ENCODE peak calls at places on chromosomes 12 and 14, in five cellular contexts. P is cardiac muscle cell; Q is tibial artery; R is stimulated activated naive B cell treated with anti-CD40 and anti-IgM and Interleukin-4, amounts not matched to agents 10 μg/mL and 1 μg/mL and 100 μg/mL, for 72 hours; V is AG08395. M is an unnamed sample.
A peak's percentile ranks its signal among the peaks of the same experiment; 100 is the strongest.

GRCh38 chr14:45096218-45096617 is 12.3 kb downstream of the PRPF39 start:
- DNase-seq in R (no peak), P (no peak), Q (no peak), V (no peak), M (no peak)

GRCh38 chr14:90373887-90374286 is 22.9 kb upstream of the CALM1 start:
- DNase-seq in R (no peak), V (no peak), P (no peak), Q (no peak), M (no peak)

GRCh38 chr12:11661491-11662085 is 12.1 kb downstream of the ETV6 start:
- DNase-seq in P (peak; percentile 38), R (no peak), V (peak; percentile 58), Q (no peak), M (no peak)

GRCh38 chr14:52834440-52834842 is 43.0 kb upstream of the GNPNAT1 start:
- DNase-seq in V (peak; percentile 33), Q (no peak), P (peak; percentile 75), R (no peak), M (no peak)

GRCh38 chr12:122884091-122884826 is 11.7 kb downstream of the VPS37B start:
- DNase-seq in V (no peak), Q (no peak), P (no peak), R (no peak), M (no peak)

GRCh38 chr12:118958520-118958919 is 22.8 kb upstream of the SRRM4 start:
- DNase-seq in P (no peak), R (no peak), V (no peak), Q (no peak), M (no peak)

GRCh38 chr12:47807338-47807737 is 12.4 kb downstream of the HDAC7 start:
- DNase-seq in V (no peak), P (no peak), Q (no peak), R (no peak), M (no peak)

GRCh38 chr14:88352299-88353097 is 29.4 kb upstream of the KCNK10 start:
- DNase-seq in R (no peak), P (peak; percentile 60), V (no peak), Q (no peak), M (no peak)

GRCh38 chr12:109084425-109084824 is 8.8 kb downstream of the ALKBH2 start:
- DNase-seq in V (no peak), P (no peak), R (no peak), Q (no peak), M (no peak)

GRCh38 chr14:59897757-59898383 is 22.1 kb upstream of the LRRC9 start:
- DNase-seq in Q (peak; percentile 45), V (no peak), R (no peak), P (peak; percentile 47), M (no peak)

GRCh38 chr12:69068431-69068830 is 135.5 kb upstream of the CPM start:
- DNase-seq in R (no peak), V (peak; percentile 17), Q (no peak), P (peak; percentile 13), M (no peak)

GRCh38 chr12:12301122-12301521 is 34.3 kb upstream of the LRP6 start:
- DNase-seq in R (no peak), Q (no peak), P (no peak), V (no peak), M (no peak)

GRCh38 chr14:90341784-90342183 is 10.0 kb upstream of the NRDE2 start:
- DNase-seq in V (no peak), Q (no peak), R (no peak), P (no peak), M (no peak)

GRCh38 chr12:4701383-4701782 is 18.8 kb upstream of the GALNT8 start:
- DNase-seq in R (no peak), P (peak; percentile 61), Q (no peak), V (no peak), M (no peak)

GRCh38 chr14:36260970-36261640 is 59.3 kb downstream of the MBIP start:
- DNase-seq in V (no peak), Q (no peak), P (no peak), R (no peak), M (no peak)

GRCh38 chr14:77607741-77608302 is 8.6 kb downstream of the SPTLC2 start:
- DNase-seq in P (no peak), Q (peak; percentile 24), R (no peak), V (no peak), M (no peak)

GRCh38 chr14:96863986-96864330 is 66.8 kb downstream of the VRK1 start:
- DNase-seq in Q (no peak), V (no peak), P (no peak), R (no peak), M (no peak)

GRCh38 chr14:68535404-68536024 is 257.4 kb downstream of the ZFP36L1 start:
- DNase-seq in Q (no peak), P (peak; percentile 58), R (no peak), V (peak; percentile 77), M (no peak)

GRCh38 chr12:110733089-110733715 is 9.5 kb downstream of the PPP1CC start:
- DNase-seq in P (peak; percentile 85), V (peak; percentile 49), R (no peak), Q (no peak), M (no peak)

GRCh38 chr14:77302926-77303325 is 17.8 kb downstream of the POMT2 start:
- DNase-seq in V (peak; percentile 47), R (no peak), P (peak; percentile 16), Q (no peak), M (no peak)

GRCh38 chr12:102535306-102535705 is 54.9 kb upstream of the IGF1 start:
- DNase-seq in R (no peak), V (no peak), Q (no peak), P (no peak), M (no peak)

GRCh38 chr14:63840981-63841380 is 11.8 kb upstream of the SYNE2 start:
- DNase-seq in V (no peak), R (no peak), P (no peak), Q (no peak), M (no peak)

GRCh38 chr12:49636979-49637378 is 13.6 kb downstream of the PRPF40B start:
- DNase-seq in Q (peak; percentile 51), R (peak; percentile 47), P (peak; percentile 78), V (peak; percentile 83), M (no peak)

GRCh38 chr12:54654926-54655325 is 6.8 kb upstream of the DCD start:
- DNase-seq in Q (no peak), V (no peak), P (no peak), R (no peak), M (no peak)

GRCh38 chr14:74671789-74672188 is 41.1 kb downstream of the AREL1 start:
- DNase-seq in P (peak; percentile 75), V (peak; percentile 62), R (no peak), Q (no peak), M (no peak)

GRCh38 chr14:64923015-64923414 is 8.8 kb downstream of the CHURC1 start:
- DNase-seq in P (no peak), R (no peak), Q (no peak), V (no peak), M (no peak)

GRCh38 chr12:64672925-64673409 is 62.7 kb downstream of the RASSF3 start:
- DNase-seq in P (peak; percentile 68), Q (no peak), R (no peak), V (no peak), M (no peak)

GRCh38 chr14:96590190-96590860 is 88.1 kb downstream of the PAPOLA start:
- DNase-seq in Q (no peak), P (no peak), R (no peak), V (no peak), M (peak; percentile 25)

GRCh38 chr12:12804011-12804410 is 9.1 kb upstream of the DDX47 start:
- DNase-seq in R (no peak), V (no peak), P (no peak), Q (no peak), M (no peak)

GRCh38 chr12:125873031-125873430 is 807.8 kb downstream of the AACS start:
- DNase-seq in Q (no peak), R (no peak), V (no peak), P (no peak), M (no peak)

GRCh38 chr12:5083955-5084849 is 40.5 kb downstream of the KCNA5 start:
- DNase-seq in Q (no peak), P (peak; percentile 69), R (peak; percentile 39), V (peak; percentile 74), M (no peak)

GRCh38 chr14:90698379-90698869 is 117.8 kb downstream of the TTC7B start:
- DNase-seq in V (peak; percentile 35), Q (peak; percentile 73), P (peak; percentile 76), R (no peak), M (no peak)

GRCh38 chr12:56020437-56021189 is at the start of gene IKZF4:
- DNase-seq in R (no peak), V (no peak), Q (no peak), P (peak; percentile 80), M (no peak)

M was measured in posterior vena cava.